ENCODE peak calls at places on chromosomes 16 and 17, in five cellular contexts. One of them, this sample, is unnamed. For H3K27me3, the result is how much of the 10 kb centered on the place peaks cover.

GRCh38 chr17:17098426-17099035 is 56.3 kb downstream of the MPRIP start:
- DNase-seq in H7: no peak
- DNase-seq in tibial artery: peak
- DNase-seq in brain microvascular endothelial cell: no peak
- DNase-seq in neural progenitor cell: no peak
- DNase-seq in this sample: no peak

GRCh38 chr16:14513389-14514107 is 116.5 kb downstream of the PARN start:
- DNase-seq in H7: no peak
- DNase-seq in tibial artery: no peak
- DNase-seq in brain microvascular endothelial cell: no peak
- DNase-seq in neural progenitor cell: no peak
- DNase-seq in this sample: no peak

GRCh38 chr17:68097161-68097805 is 61.7 kb downstream of the KPNA2 start:
- DNase-seq in H7: no peak
- DNase-seq in tibial artery: no peak
- DNase-seq in brain microvascular endothelial cell: no peak
- DNase-seq in neural progenitor cell: no peak
- DNase-seq in this sample: no peak

GRCh38 chr16:4212207-4212933 is 29.5 kb downstream of the SRL start:
- DNase-seq in H7: no peak
- DNase-seq in tibial artery: peak
- DNase-seq in brain microvascular endothelial cell: no peak
- DNase-seq in neural progenitor cell: no peak
- DNase-seq in this sample: no peak

GRCh38 chr16:57268804-57269800 is 15.4 kb downstream of the PLLP start:
- DNase-seq in H7: peak
- DNase-seq in tibial artery: no peak
- DNase-seq in brain microvascular endothelial cell: peak
- DNase-seq in neural progenitor cell: no peak
- DNase-seq in this sample: no peak

GRCh38 chr16:8831450-8832382 is 34.1 kb downstream of the PMM2 start:
- DNase-seq in H7: peak
- DNase-seq in tibial artery: no peak
- DNase-seq in brain microvascular endothelial cell: no peak
- DNase-seq in neural progenitor cell: peak
- DNase-seq in this sample: peak

GRCh38 chr17:83080641-83081560 is 1.5 kb downstream of the METRNL start:
- DNase-seq in H7: peak
- DNase-seq in tibial artery: peak
- DNase-seq in brain microvascular endothelial cell: no peak
- DNase-seq in neural progenitor cell: peak
- DNase-seq in this sample: no peak

GRCh38 chr17:52064791-52065211 is 93.7 kb downstream of the CA10 start:
- DNase-seq in H7: no peak
- DNase-seq in tibial artery: no peak
- DNase-seq in brain microvascular endothelial cell: no peak
- DNase-seq in neural progenitor cell: no peak
- DNase-seq in this sample: no peak

GRCh38 chr17:38447502-38448095 is 19.3 kb downstream of the ARHGAP23 start:
- DNase-seq in H7: no peak
- DNase-seq in tibial artery: no peak
- DNase-seq in brain microvascular endothelial cell: no peak
- DNase-seq in neural progenitor cell: no peak
- DNase-seq in this sample: no peak

GRCh38 chr17:66423436-66423922 is 121.1 kb downstream of the PRKCA start:
- DNase-seq in H7: no peak
- DNase-seq in tibial artery: no peak
- DNase-seq in brain microvascular endothelial cell: no peak
- DNase-seq in neural progenitor cell: no peak
- DNase-seq in this sample: no peak

DNA sequence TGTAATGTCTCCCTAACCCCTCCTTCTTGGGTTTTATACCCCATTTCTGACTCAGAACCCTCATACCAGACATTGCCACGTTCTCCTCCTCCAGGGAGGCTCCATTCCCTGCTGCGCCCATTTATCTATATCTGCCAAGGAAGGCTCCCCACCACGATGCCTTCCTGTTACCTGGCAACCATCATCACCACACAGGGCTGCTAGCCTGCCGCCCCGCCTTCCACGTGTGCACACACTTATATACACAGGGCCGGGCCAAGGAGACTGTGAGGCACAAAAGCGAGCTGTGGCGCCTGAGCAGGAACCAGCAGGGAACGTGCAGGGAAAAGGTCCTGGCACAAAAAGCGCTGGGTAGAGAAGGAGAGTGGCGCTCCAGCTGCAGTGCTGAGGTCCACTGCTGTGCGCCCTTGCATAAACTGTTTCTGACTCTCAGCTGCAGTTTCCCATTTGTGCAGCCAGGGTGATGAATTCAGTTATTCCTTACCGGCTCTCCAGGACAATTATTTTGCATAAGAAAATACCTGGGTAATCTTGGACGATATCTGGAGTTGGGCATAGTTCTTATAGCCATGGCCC is 261.7 kb downstream of the CBLN1 start:
- DNase-seq in H7: no peak
- DNase-seq in tibial artery: no peak
- DNase-seq in brain microvascular endothelial cell: no peak
- DNase-seq in neural progenitor cell: no peak
- DNase-seq in this sample: no peak
- H3K27me3 ChIP-seq in H7: under half
- H3K27me3 ChIP-seq in tibial artery: under half
- H3K27me3 ChIP-seq in brain microvascular endothelial cell: under half
- H3K27me3 ChIP-seq in neural progenitor cell: under half
- H3K27me3 ChIP-seq in this sample: under half

DNA sequence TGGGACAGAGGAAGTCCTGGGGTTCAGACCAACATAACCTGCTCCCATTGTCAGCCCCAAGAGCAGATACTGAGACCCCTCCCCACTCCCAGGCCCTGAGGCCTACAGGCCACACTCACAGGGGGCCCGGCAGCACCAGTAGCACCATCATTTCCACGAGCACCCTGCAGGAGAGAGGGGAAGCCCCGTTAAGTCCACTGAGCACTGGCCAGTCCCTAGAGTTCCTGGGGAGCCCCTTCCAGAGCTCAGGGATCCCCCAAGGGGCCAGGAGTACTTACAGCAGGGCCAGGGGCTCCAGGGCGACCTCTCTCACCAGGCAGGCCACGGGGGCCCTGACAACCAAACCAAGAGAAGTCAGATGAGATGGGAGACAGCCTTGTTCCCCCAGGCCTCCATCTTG is 5.4 kb downstream of the COL1A1 start:
- DNase-seq in H7: no peak
- DNase-seq in tibial artery: peak
- DNase-seq in brain microvascular endothelial cell: no peak
- DNase-seq in neural progenitor cell: no peak
- DNase-seq in this sample: no peak
- H3K4me3 ChIP-seq in H7: no peak
- H3K4me3 ChIP-seq in tibial artery: no peak
- H3K4me3 ChIP-seq in brain microvascular endothelial cell: peak
- H3K4me3 ChIP-seq in neural progenitor cell: no peak
- H3K4me3 ChIP-seq in this sample: no peak

GRCh38 chr17:48612456-48612853 is 1.6 kb upstream of the HOXB7 start:
- DNase-seq in H7: no peak
- DNase-seq in tibial artery: no peak
- DNase-seq in brain microvascular endothelial cell: no peak
- DNase-seq in neural progenitor cell: no peak
- DNase-seq in this sample: no peak
- H3K27me3 ChIP-seq in H7: half or more
- H3K27me3 ChIP-seq in tibial artery: under half
- H3K27me3 ChIP-seq in brain microvascular endothelial cell: half or more
- H3K27me3 ChIP-seq in neural progenitor cell: half or more
- H3K27me3 ChIP-seq in this sample: half or more

GRCh38 chr17:78341559-78342437 is 18.1 kb downstream of the SOCS3 start:
- DNase-seq in H7: peak
- DNase-seq in tibial artery: peak
- DNase-seq in brain microvascular endothelial cell: no peak
- DNase-seq in neural progenitor cell: peak
- DNase-seq in this sample: no peak
- H3K4me3 ChIP-seq in H7: peak
- H3K4me3 ChIP-seq in tibial artery: peak
- H3K4me3 ChIP-seq in brain microvascular endothelial cell: peak
- H3K4me3 ChIP-seq in neural progenitor cell: peak
- H3K4me3 ChIP-seq in this sample: peak

DNA sequence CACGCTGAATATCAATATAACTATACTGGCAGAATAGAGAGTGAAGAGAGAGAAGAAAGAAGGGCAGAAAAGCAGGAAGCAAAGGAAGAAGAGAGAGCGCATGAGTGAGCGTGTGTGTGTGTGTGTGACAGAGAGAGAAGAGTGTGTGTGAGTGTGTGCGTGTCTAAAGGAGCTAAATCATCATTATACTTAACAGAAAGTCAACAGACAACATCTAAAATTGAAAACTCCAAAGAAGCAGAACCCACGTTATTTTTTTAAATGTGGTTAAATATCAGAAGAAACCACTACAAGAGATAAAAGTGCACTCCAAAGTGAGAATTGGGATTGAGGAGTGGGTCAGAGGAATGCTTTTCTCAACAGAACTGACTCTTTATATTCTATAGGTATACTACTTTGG is 77.2 kb downstream of the BRIP1 start:
- DNase-seq in H7: no peak
- DNase-seq in tibial artery: no peak
- DNase-seq in brain microvascular endothelial cell: no peak
- DNase-seq in neural progenitor cell: no peak
- DNase-seq in this sample: no peak
- H3K27me3 ChIP-seq in H7: under half
- H3K27me3 ChIP-seq in tibial artery: under half
- H3K27me3 ChIP-seq in brain microvascular endothelial cell: under half
- H3K27me3 ChIP-seq in neural progenitor cell: under half
- H3K27me3 ChIP-seq in this sample: under half

GRCh38 chr16:89188064-89188441 is 12.3 kb downstream of the SLC22A31 start:
- DNase-seq in H7: no peak
- DNase-seq in tibial artery: no peak
- DNase-seq in brain microvascular endothelial cell: no peak
- DNase-seq in neural progenitor cell: peak
- DNase-seq in this sample: no peak
- H3K4me3 ChIP-seq in H7: no peak
- H3K4me3 ChIP-seq in tibial artery: no peak
- H3K4me3 ChIP-seq in brain microvascular endothelial cell: no peak
- H3K4me3 ChIP-seq in neural progenitor cell: no peak
- H3K4me3 ChIP-seq in this sample: no peak

GRCh38 chr17:10875984-10876555 is 38.2 kb upstream of the PIRT start:
- DNase-seq in H7: peak
- DNase-seq in tibial artery: no peak
- DNase-seq in brain microvascular endothelial cell: peak
- DNase-seq in neural progenitor cell: peak
- DNase-seq in this sample: peak
- H3K27me3 ChIP-seq in H7: under half
- H3K27me3 ChIP-seq in tibial artery: under half
- H3K27me3 ChIP-seq in brain microvascular endothelial cell: under half
- H3K27me3 ChIP-seq in neural progenitor cell: under half
- H3K27me3 ChIP-seq in this sample: under half

DNA sequence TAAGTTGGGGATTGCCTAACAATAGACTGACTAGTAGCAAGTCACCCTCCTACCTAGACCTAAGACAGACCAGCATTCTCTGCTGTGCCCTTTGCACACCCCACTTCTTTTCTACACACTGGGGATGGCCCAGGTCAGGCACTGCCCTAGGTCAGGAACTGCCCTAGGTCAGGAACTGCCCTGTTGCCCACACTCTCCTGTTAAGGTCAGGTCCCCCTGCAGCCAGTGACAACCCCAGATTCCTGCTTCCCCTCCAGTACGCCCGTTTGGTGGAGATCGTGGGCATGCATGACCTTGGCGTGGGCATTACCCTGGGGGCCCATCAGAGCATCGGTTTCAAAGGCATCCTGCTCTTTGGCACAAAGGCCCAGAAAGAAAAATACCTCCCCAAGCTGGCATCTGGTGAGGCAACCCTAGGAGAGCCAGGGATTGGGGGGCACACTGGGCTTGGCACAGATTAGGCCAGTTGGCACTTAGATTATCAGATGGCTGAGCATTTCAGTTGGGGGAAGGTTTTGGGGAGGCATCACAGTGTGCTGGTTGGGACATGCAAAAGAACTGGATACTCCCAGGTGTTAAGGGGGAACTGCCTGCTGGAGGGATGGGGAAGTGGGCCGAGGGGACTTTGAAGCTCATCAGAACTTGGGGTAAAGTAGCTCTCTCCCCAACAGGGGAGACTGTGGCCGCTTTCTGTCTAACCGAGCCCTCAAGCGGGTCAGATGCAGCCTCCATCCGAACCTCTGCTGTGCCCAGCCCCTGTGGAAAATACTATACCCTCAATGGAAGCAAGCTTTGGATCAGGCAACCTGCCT is 1.7 kb downstream of the ACADVL start:
- DNase-seq in H7: no peak
- DNase-seq in tibial artery: no peak
- DNase-seq in brain microvascular endothelial cell: no peak
- DNase-seq in neural progenitor cell: no peak
- DNase-seq in this sample: no peak
- H3K4me3 ChIP-seq in H7: no peak
- H3K4me3 ChIP-seq in tibial artery: no peak
- H3K4me3 ChIP-seq in brain microvascular endothelial cell: peak
- H3K4me3 ChIP-seq in neural progenitor cell: no peak
- H3K4me3 ChIP-seq in this sample: no peak

This sample was measured in NT2/D1.